ENCODE peak calls at places on chromosomes 3 and 15, in six cellular contexts. Z is ovary, S is HEK293T, Y is breast epithelium, E is left kidney, H is hippocampal formation. F is an unnamed sample.

GRCh38 chr3:55000546-55000945 is 72.7 kb upstream of the LRTM1 start:
- DNase-seq in Z (no peak), S (no peak), Y (no peak), E (peak), H (no peak), F (no peak)

GRCh38 chr3:52247455-52248164 is 2.1 kb downstream of the PPM1M start:
- DNase-seq in Z (no peak), S (no peak), Y (no peak), E (no peak), H (no peak), F (no peak)

GRCh38 chr3:181709537-181710279 is 2.0 kb upstream of the SOX2 start:
- DNase-seq in Z (peak), S (no peak), Y (peak), E (peak), H (no peak), F (no peak)

GRCh38 chr15:75203017-75203907 is 1.6 kb downstream of the C15orf39 start:
- DNase-seq in Z (peak), S (no peak), Y (peak), E (peak), H (no peak), F (no peak)

GRCh38 chr3:51887620-51888019 is 12.2 kb upstream of the IQCF5 start:
- DNase-seq in Z (no peak), S (no peak), Y (no peak), E (no peak), H (no peak), F (no peak)

GRCh38 chr3:165339753-165340152 is 143.6 kb upstream of the SLITRK3 start:
- DNase-seq in Z (no peak), S (no peak), Y (no peak), E (peak), H (no peak), F (peak)

GRCh38 chr3:194308635-194309213 is 42.4 kb downstream of the CPN2 start:
- DNase-seq in Z (no peak), S (no peak), Y (no peak), E (no peak), H (no peak), F (no peak)

GRCh38 chr15:60781211-60781713 is 302.3 kb upstream of the ICE2 start:
- DNase-seq in Z (no peak), S (no peak), Y (no peak), E (peak), H (peak), F (no peak)

GRCh38 chr3:102200560-102200959 is 234.3 kb upstream of the ZPLD1 start:
- DNase-seq in Z (no peak), S (no peak), Y (no peak), E (no peak), H (no peak), F (no peak)

GRCh38 chr3:107431048-107431297 is 53.7 kb downstream of the CCDC54 start:
- DNase-seq in Z (no peak), S (no peak), Y (peak), E (peak), H (no peak), F (no peak)

GRCh38 chr3:172577962-172578560 is 54.8 kb upstream of the TNFSF10 start:
- DNase-seq in Z (no peak), S (no peak), Y (no peak), E (no peak), H (no peak), F (no peak)

GRCh38 chr15:89806565-89807550 is 7.8 kb downstream of the ANPEP start:
- DNase-seq in Z (no peak), S (no peak), Y (no peak), E (peak), H (no peak), F (no peak)

GRCh38 chr15:92810418-92811138 is 89.5 kb upstream of the CHD2 start:
- DNase-seq in Z (peak), S (peak), Y (peak), E (peak), H (peak), F (no peak)

GRCh38 chr3:126472277-126473006 is 3.2 kb downstream of the ZXDC start:
- DNase-seq in Z (no peak), S (peak), Y (peak), E (peak), H (peak), F (no peak)

GRCh38 chr3:138945646-138946553 is 1.0 kb downstream of the FOXL2 start:
- DNase-seq in Z (peak), S (no peak), Y (no peak), E (peak), H (no peak), F (no peak)

GRCh38 chr15:36589971-36590370 is 10.5 kb downstream of the CDIN1 start:
- DNase-seq in Z (no peak), S (peak), Y (no peak), E (no peak), H (no peak), F (no peak)

GRCh38 chr15:49242820-49243219 is 72.8 kb downstream of the GALK2 start:
- DNase-seq in Z (no peak), S (no peak), Y (no peak), E (no peak), H (no peak), F (no peak)

GRCh38 chr3:111729087-111729846 is 129.8 kb upstream of the PHLDB2 start:
- DNase-seq in Z (peak), S (no peak), Y (no peak), E (peak), H (no peak), F (no peak)

GRCh38 chr3:179347108-179347382 is 464 bp upstream of the MFN1 start:
- DNase-seq in Z (no peak), S (no peak), Y (no peak), E (no peak), H (no peak), F (no peak)

GRCh38 chr15:71219646-71220045 is 104.4 kb downstream of the THSD4 start:
- DNase-seq in Z (no peak), S (no peak), Y (no peak), E (no peak), H (no peak), F (no peak)

GRCh38 chr15:78035861-78036476 is 41.5 kb downstream of the TBC1D2B start:
- DNase-seq in Z (no peak), S (no peak), Y (no peak), E (no peak), H (no peak), F (no peak)

GRCh38 chr15:85625856-85626255 is 168.9 kb downstream of the KLHL25 start:
- DNase-seq in Z (no peak), S (no peak), Y (no peak), E (peak), H (no peak), F (no peak)

GRCh38 chr3:9806688-9807589 is 3.1 kb upstream of the TTLL3 start:
- DNase-seq in Z (no peak), S (no peak), Y (no peak), E (no peak), H (no peak), F (no peak)

GRCh38 chr3:161559177-161559998 is 62.8 kb downstream of the OTOL1 start:
- DNase-seq in Z (no peak), S (peak), Y (no peak), E (peak), H (peak), F (peak)

GRCh38 chr3:196537319-196537984 is 22.3 kb upstream of the SMCO1 start:
- DNase-seq in Z (peak), S (peak), Y (no peak), E (peak), H (no peak), F (peak)

GRCh38 chr3:134039161-134039862 is 9.6 kb upstream of the SLCO2A1 start:
- DNase-seq in Z (no peak), S (no peak), Y (no peak), E (peak), H (no peak), F (no peak)

GRCh38 chr15:76342382-76343201 is 6.0 kb downstream of the ISL2 start:
- DNase-seq in Z (no peak), S (no peak), Y (no peak), E (peak), H (no peak), F (no peak)

GRCh38 chr15:82571722-82572222 is 31.5 kb upstream of the RPS17 start:
- DNase-seq in Z (peak), S (peak), Y (peak), E (peak), H (peak), F (no peak)

GRCh38 chr3:63961891-63962290 is 49.7 kb upstream of the SCAANT1 start:
- DNase-seq in Z (no peak), S (peak), Y (no peak), E (peak), H (peak), F (no peak)

GRCh38 chr15:28989239-28989830 is 103.6 kb downstream of the APBA2 start:
- DNase-seq in Z (no peak), S (peak), Y (no peak), E (peak), H (peak), F (no peak)

F was measured in NCI-H1930.